ENCODE peak calls at places on chromosomes 3 and 15, in seven cellular contexts. T is WERI-Rb-1; R is brain microvascular endothelial cell; D is effector memory CD4-positive, alpha-beta T cell; Q is NT2/D1; P is GM23338; E is A673. M is an unnamed sample. For H3K27me3, the result is how much of the 10 kb centered on the place peaks cover.

GRCh38 chr3:58419782-58420512 is 13.7 kb downstream of the PDHB start:
- DNase-seq in T (no peak), R (no peak), D (no peak), Q (no peak), P (no peak), E (no peak), M (no peak)

GRCh38 chr3:141878812-141879211 is 2.4 kb downstream of the ATP1B3 start:
- DNase-seq in T (no peak), R (no peak), D (no peak), Q (no peak), P (no peak), E (peak), M (peak)

GRCh38 chr3:191085091-191085490 is 114.0 kb upstream of the OSTN start:
- DNase-seq in T (no peak), R (no peak), D (no peak), Q (no peak), P (no peak), E (no peak), M (no peak)

GRCh38 chr3:148173836-148174235 is 523.9 kb upstream of the AGTR1 start:
- DNase-seq in T (no peak), R (peak), D (no peak), Q (no peak), P (no peak), E (no peak), M (no peak)

GRCh38 chr3:139839659-139840058 is 95.3 kb upstream of the CLSTN2 start:
- DNase-seq in T (no peak), R (no peak), D (no peak), Q (no peak), P (no peak), E (no peak), M (no peak)

GRCh38 chr3:31466016-31466415 is 66.7 kb upstream of the STT3B start:
- DNase-seq in T (no peak), R (peak), D (no peak), Q (no peak), P (no peak), E (no peak), M (no peak)

GRCh38 chr3:177751770-177752169 is 554.5 kb upstream of the TBL1XR1 start:
- DNase-seq in T (no peak), R (no peak), D (no peak), Q (no peak), P (peak), E (no peak), M (no peak)

GRCh38 chr3:36380171-36381031 is at the start of gene STAC:
- DNase-seq in T (no peak), R (no peak), D (no peak), Q (no peak), P (peak), E (peak), M (peak)

GRCh38 chr3:157464283-157464682 is 27.6 kb downstream of the PTX3 start:
- DNase-seq in T (no peak), R (peak), D (no peak), Q (no peak), P (no peak), E (no peak), M (no peak)

GRCh38 chr3:132004571-132004970 is 30.2 kb downstream of the CPNE4 start:
- DNase-seq in T (no peak), R (peak), D (no peak), Q (no peak), P (no peak), E (no peak), M (no peak)

GRCh38 chr15:85284497-85284896 is 95.9 kb upstream of the AKAP13 start:
- DNase-seq in T (no peak), R (no peak), D (no peak), Q (no peak), P (no peak), E (no peak), M (no peak)

GRCh38 chr3:171551296-171551695 is 91.1 kb upstream of the TNIK start:
- DNase-seq in T (no peak), R (no peak), D (no peak), Q (no peak), P (no peak), E (no peak), M (no peak)

GRCh38 chr3:126287536-126288181 is 69.5 kb downstream of the KLF15 start:
- DNase-seq in T (no peak), R (peak), D (no peak), Q (peak), P (peak), E (peak), M (peak)

GRCh38 chr3:122169911-122170310 is 13.6 kb upstream of the CASR start:
- DNase-seq in T (no peak), R (no peak), D (no peak), Q (no peak), P (no peak), E (no peak), M (no peak)

GRCh38 chr3:175398676-175399075 is 539.5 kb downstream of the NAALADL2 start:
- DNase-seq in T (no peak), R (no peak), D (no peak), Q (no peak), P (no peak), E (no peak), M (no peak)

GRCh38 chr3:43349759-43350158 is 63.4 kb downstream of the SNRK start:
- DNase-seq in T (no peak), R (peak), D (no peak), Q (no peak), P (no peak), E (no peak), M (no peak)

GRCh38 chr3:187183210-187183862 is 13.9 kb upstream of the RTP1 start:
- DNase-seq in T (peak), R (no peak), D (no peak), Q (no peak), P (no peak), E (peak), M (peak)

GRCh38 chr3:17233398-17233800 is 348.6 kb downstream of the PLCL2 start:
- DNase-seq in T (peak), R (peak), D (peak), Q (peak), P (peak), E (peak), M (peak)

GRCh38 chr3:153338487-153338886 is 176.5 kb downstream of the RAP2B start:
- DNase-seq in T (no peak), R (peak), D (no peak), Q (no peak), P (no peak), E (no peak), M (no peak)

GRCh38 chr3:115766587-115767492 is 143.5 kb downstream of the GAP43 start:
- DNase-seq in T (no peak), R (peak), D (no peak), Q (peak), P (no peak), E (peak), M (peak)

GRCh38 chr3:149020839-149021252 is 29.5 kb downstream of the GYG1 start:
- DNase-seq in T (no peak), R (no peak), D (no peak), Q (peak), P (peak), E (no peak), M (peak)

GRCh38 chr15:39852237-39852636 is 67.8 kb downstream of the GPR176 start:
- DNase-seq in T (no peak), R (peak), D (no peak), Q (no peak), P (no peak), E (no peak), M (peak)

GRCh38 chr15:79283252-79284048 is 928 bp downstream of the ANKRD34C start:
- DNase-seq in T (no peak), R (peak), D (no peak), Q (peak), P (peak), E (peak), M (peak)

GRCh38 chr3:171168086-171168485 is 141.6 kb upstream of the SLC2A2 start:
- DNase-seq in T (peak), R (peak), D (no peak), Q (peak), P (peak), E (peak), M (peak)

GRCh38 chr3:132134611-132135010 is 99.8 kb upstream of the CPNE4 start:
- DNase-seq in T (no peak), R (peak), D (no peak), Q (no peak), P (no peak), E (no peak), M (no peak)

GRCh38 chr3:151460774-151461450 is at the start of gene IGSF10:
- DNase-seq in T (peak), R (no peak), D (no peak), Q (no peak), P (peak), E (peak), M (no peak)

GRCh38 chr3:123627673-123628670 is 43.1 kb upstream of the HACD2 start:
- DNase-seq in T (no peak), R (no peak), D (no peak), Q (no peak), P (no peak), E (no peak), M (no peak)

GRCh38 chr3:12755754-12756153 is 3.3 kb downstream of the TMEM40 start:
- DNase-seq in T (no peak), R (no peak), D (no peak), Q (no peak), P (no peak), E (no peak), M (no peak)

GRCh38 chr3:114509756-114510155 is 215.9 kb downstream of the TIGIT start:
- DNase-seq in T (no peak), R (no peak), D (no peak), Q (no peak), P (no peak), E (no peak), M (no peak)

GRCh38 chr3:190429681-190430080 is 20.0 kb downstream of the TMEM207 start:
- DNase-seq in T (no peak), R (peak), D (no peak), Q (no peak), P (no peak), E (peak), M (no peak)

GRCh38 chr3:178263236-178263916 is 272.9 kb upstream of the KCNMB2 start:
- DNase-seq in T (no peak), R (no peak), D (no peak), Q (no peak), P (no peak), E (peak), M (no peak)

GRCh38 chr15:84811828-84812227 is 5.3 kb upstream of the ALPK3 start:
- DNase-seq in T (no peak), R (no peak), D (no peak), Q (no peak), P (no peak), E (no peak), M (no peak)

GRCh38 chr3:99929409-99930139 is 111.9 kb downstream of the CMSS1 start:
- DNase-seq in T (no peak), R (no peak), D (no peak), Q (no peak), P (no peak), E (no peak), M (no peak)

GRCh38 chr3:14561051-14561634 is 21.0 kb upstream of the GRIP2 start:
- DNase-seq in T (no peak), R (peak), D (no peak), Q (no peak), P (no peak), E (no peak), M (no peak)

GRCh38 chr3:123678108-123678511 is 93.3 kb upstream of the HACD2 start:
- DNase-seq in T (no peak), R (peak), D (no peak), Q (no peak), P (no peak), E (no peak), M (no peak)

GRCh38 chr15:33915571-33916407 is 52.5 kb upstream of the CHRM5 start:
- DNase-seq in T (peak), R (no peak), D (no peak), Q (peak), P (peak), E (no peak), M (peak)

GRCh38 chr3:36178018-36178417 is 202.3 kb upstream of the STAC start:
- DNase-seq in T (no peak), R (no peak), D (no peak), Q (no peak), P (no peak), E (no peak), M (no peak)

GRCh38 chr15:26134152-26134551 is 271.0 kb upstream of the ATP10A start:
- DNase-seq in T (no peak), R (no peak), D (no peak), Q (no peak), P (no peak), E (no peak), M (no peak)

GRCh38 chr15:26128611-26129140 is 265.5 kb upstream of the ATP10A start:
- DNase-seq in T (no peak), R (no peak), D (no peak), Q (no peak), P (no peak), E (no peak), M (no peak)

GRCh38 chr15:26129852-26130251 is 266.7 kb upstream of the ATP10A start:
- DNase-seq in T (no peak), R (no peak), D (no peak), Q (peak), P (peak), E (no peak), M (no peak)

GRCh38 chr15:26134812-26135211 is 271.7 kb upstream of the ATP10A start:
- DNase-seq in T (no peak), R (no peak), D (no peak), Q (no peak), P (peak), E (no peak), M (no peak)

DNA sequence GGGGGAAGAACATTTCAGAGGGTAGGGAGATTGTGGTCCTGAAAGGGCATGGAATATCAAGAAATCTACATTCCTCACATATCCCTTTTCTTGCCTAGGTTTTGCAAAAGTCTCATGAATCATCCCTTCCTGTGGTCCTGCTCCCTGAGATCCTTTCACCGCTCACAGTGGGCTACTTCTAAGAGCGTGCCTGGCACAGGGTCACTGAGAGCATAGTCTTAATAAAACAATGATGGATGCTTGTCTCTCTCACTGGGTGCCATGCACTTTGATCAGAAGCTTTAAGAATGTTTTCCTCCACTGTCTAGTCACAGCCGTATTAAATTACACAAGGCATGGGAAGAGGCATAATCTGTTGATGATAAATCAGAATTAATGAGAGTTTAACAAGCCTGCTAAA is 269.7 kb upstream of the ATP10A start:
- DNase-seq in T (no peak), R (no peak), D (no peak), Q (no peak), P (no peak), E (peak), M (no peak)
- H3K27me3 ChIP-seq in T (under half), R (under half), D (under half), Q (under half), P (under half), E (under half), M (under half)

DNA sequence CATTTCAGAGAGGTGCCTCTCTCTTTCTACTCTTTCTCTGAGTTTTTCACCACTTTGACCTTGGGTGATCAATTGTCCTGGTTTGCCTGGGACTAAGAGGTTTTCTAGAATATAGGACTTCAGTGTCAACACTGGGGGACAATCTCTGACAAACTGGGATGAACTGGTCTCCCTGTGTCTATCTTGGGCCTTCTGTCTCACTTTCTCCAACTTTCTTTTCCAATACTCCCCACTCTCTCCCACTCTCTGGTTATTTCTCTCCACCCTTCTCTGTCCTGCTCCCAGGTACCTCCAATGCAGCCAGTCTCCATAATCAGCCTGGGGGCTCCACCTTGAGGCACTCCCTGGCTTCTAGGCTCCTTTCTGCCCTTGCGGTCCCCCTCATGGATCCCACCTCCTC is 4.7 kb upstream of the ITGA11 start:
- DNase-seq in T (no peak), R (no peak), D (no peak), Q (no peak), P (no peak), E (no peak), M (no peak)
- H3K27me3 ChIP-seq in T (under half), R (under half), D (under half), Q (under half), P (under half), E (half or more), M (half or more)

GRCh38 chr3:46059432-46059831 is 32.1 kb upstream of the XCR1 start:
- DNase-seq in T (no peak), R (no peak), D (no peak), Q (no peak), P (no peak), E (no peak), M (no peak)

GRCh38 chr3:46058981-46059380 is 31.7 kb upstream of the XCR1 start:
- DNase-seq in T (no peak), R (no peak), D (no peak), Q (no peak), P (no peak), E (no peak), M (no peak)

GRCh38 chr3:46061887-46062286 is 34.6 kb upstream of the XCR1 start:
- DNase-seq in T (no peak), R (no peak), D (no peak), Q (no peak), P (no peak), E (no peak), M (no peak)

GRCh38 chr3:46062679-46063078 is 35.4 kb upstream of the XCR1 start:
- DNase-seq in T (no peak), R (no peak), D (no peak), Q (no peak), P (no peak), E (no peak), M (no peak)

DNA sequence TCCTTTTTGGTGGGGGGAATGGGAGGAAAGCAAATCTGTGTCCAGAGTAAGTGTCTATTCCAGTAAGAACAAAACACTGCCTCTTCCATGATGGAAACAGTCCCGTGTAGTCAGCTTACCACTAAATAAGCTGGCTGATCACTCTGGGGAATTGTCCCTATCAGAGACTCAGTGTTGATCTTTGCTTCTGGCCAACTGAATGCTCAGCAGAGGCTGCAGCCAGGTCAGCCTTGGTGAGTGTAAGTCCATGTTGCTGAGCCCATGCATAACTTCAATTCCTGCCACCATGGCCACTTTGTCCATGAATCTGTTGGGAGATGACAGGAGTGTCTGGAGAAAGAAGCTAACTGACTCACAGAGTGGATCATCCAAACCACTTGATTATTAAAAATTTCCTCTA is 33.8 kb upstream of the XCR1 start:
- DNase-seq in T (no peak), R (no peak), D (no peak), Q (no peak), P (no peak), E (no peak), M (no peak)
- H3K27me3 ChIP-seq in T (under half), R (under half), D (under half), Q (under half), P (under half), E (under half), M (under half)

GRCh38 chr15:72912121-72912520 is 128.6 kb upstream of the ADPGK start:
- DNase-seq in T (peak), R (no peak), D (no peak), Q (no peak), P (no peak), E (no peak), M (no peak)

GRCh38 chr15:72911658-72912057 is 128.1 kb upstream of the ADPGK start:
- DNase-seq in T (no peak), R (no peak), D (no peak), Q (no peak), P (no peak), E (no peak), M (no peak)

GRCh38 chr15:72902245-72902928 is 118.8 kb upstream of the ADPGK start:
- DNase-seq in T (peak), R (peak), D (no peak), Q (no peak), P (no peak), E (no peak), M (peak)

GRCh38 chr15:72902929-72903260 is 119.3 kb upstream of the ADPGK start:
- DNase-seq in T (no peak), R (no peak), D (no peak), Q (no peak), P (no peak), E (no peak), M (no peak)

GRCh38 chr15:72907733-72908132 is 124.2 kb upstream of the ADPGK start:
- DNase-seq in T (no peak), R (no peak), D (no peak), Q (no peak), P (no peak), E (peak), M (peak)
- H3K27me3 ChIP-seq in T (under half), R (under half), D (under half), Q (under half), P (under half), E (under half), M (under half)

DNA sequence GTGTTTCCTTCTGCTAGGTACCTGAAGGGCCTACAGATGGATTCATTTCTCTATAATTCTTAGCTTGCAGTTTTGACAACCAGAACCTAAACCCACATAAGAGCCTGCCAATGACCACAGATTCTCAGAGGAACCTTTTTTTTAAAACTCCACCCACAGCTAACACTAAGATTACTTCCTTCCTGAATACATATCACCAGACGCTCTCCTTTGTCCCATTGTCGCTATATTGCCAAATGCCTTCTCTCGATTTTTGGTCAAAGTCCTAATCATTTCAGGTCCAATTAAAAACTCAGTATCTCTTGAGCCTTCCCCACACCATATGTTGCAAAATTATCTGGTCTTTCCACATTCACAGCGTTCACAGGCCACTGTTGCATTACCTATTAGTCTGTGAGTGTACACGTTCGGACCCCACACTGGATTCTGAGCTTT is 12.4 kb downstream of the ZNF710 start:
- DNase-seq in T (no peak), R (no peak), D (no peak), Q (no peak), P (no peak), E (peak), M (no peak)
- H3K27me3 ChIP-seq in T (under half), R (under half), D (under half), Q (under half), P (under half), E (under half), M (under half)

GRCh38 chr15:66700802-66701421 is 1.1 kb upstream of the SMAD6 start:
- DNase-seq in T (peak), R (peak), D (peak), Q (peak), P (peak), E (peak), M (peak)
- H3K27me3 ChIP-seq in T (under half), R (under half), D (under half), Q (under half), P (under half), E (under half), M (under half)